ENCODE peak calls at places on chromosome 9, in five cellular contexts. R is kidney glomerular epithelial cell, Z is uterus, V is Karpas-422, S is NCI-H2107. K is an unnamed sample.

GRCh38 chr9:88534456-88535225 is at the start of gene NXNL2:
- DNase-seq in S (no peak), V (no peak), R (peak; percentile 83), Z (peak; percentile 93), K (no peak)

GRCh38 chr9:82196658-82197057 is 208.1 kb downstream of the SPATA31D1 start:
- DNase-seq in Z (no peak), V (no peak), R (no peak), S (no peak), K (no peak)

GRCh38 chr9:14030350-14030823 is 283.6 kb downstream of the NFIB start:
- DNase-seq in S (peak; percentile 62), Z (no peak), R (no peak), V (no peak), K (no peak)

GRCh38 chr9:125763373-125763772 is 16.2 kb downstream of the PBX3 start:
- DNase-seq in V (no peak), S (peak; percentile 96), R (no peak), Z (no peak), K (no peak)

GRCh38 chr9:5670079-5670478 is 41.2 kb downstream of the RIC1 start:
- DNase-seq in S (no peak), V (no peak), Z (no peak), R (no peak), K (no peak)

GRCh38 chr9:128911529-128912035 is 9.2 kb upstream of the PHYHD1 start:
- DNase-seq in S (no peak), Z (peak; percentile 64), R (peak; percentile 50), V (no peak), K (peak; percentile 58)

GRCh38 chr9:91340395-91340794 is 21.3 kb downstream of the AUH start:
- DNase-seq in V (no peak), R (no peak), Z (no peak), S (no peak), K (no peak)

GRCh38 chr9:16417749-16418148 is 452.7 kb downstream of the BNC2 start:
- DNase-seq in S (no peak), V (no peak), R (peak; percentile 39), Z (no peak), K (no peak)

GRCh38 chr9:70760228-70760627 is 345.8 kb upstream of the KLF9 start:
- DNase-seq in Z (no peak), V (no peak), R (no peak), S (no peak), K (no peak)

GRCh38 chr9:81619353-81620008 is 69.9 kb downstream of the TLE1 start:
- DNase-seq in Z (no peak), V (no peak), S (peak; percentile 35), R (no peak), K (no peak)